ENCODE peak calls at places on chromosome 14, in five cellular contexts. V, C, B, Z and O are unnamed samples.

GRCh38 chr14:52124791-52125661 is 56.2 kb upstream of the NID2 start:
- DNase-seq in B (no peak), Z (peak; percentile 13), V (peak; percentile 16), C (peak; percentile 31), O (no peak)

GRCh38 chr14:102227184-102227964 is 77.6 kb downstream of the MOK start:
- DNase-seq in B (no peak), C (no peak), Z (no peak), V (no peak), O (no peak)

GRCh38 chr14:79011091-79011919 is 841.1 kb downstream of the NRXN3 start:
- DNase-seq in V (peak; percentile 40), Z (peak; percentile 69), B (no peak), C (peak; percentile 39), O (peak; percentile 25)

GRCh38 chr14:101222362-101223090 is 319.0 kb upstream of the RTL1 start:
- DNase-seq in B (no peak), V (no peak), C (no peak), Z (peak; percentile 2), O (no peak)

GRCh38 chr14:86935241-86935640 is 1057.7 kb downstream of the GALC start:
- DNase-seq in V (no peak), Z (no peak), B (no peak), C (no peak), O (no peak)

GRCh38 chr14:69291891-69292586 is 32.1 kb downstream of the GALNT16 start:
- DNase-seq in V (peak; percentile 50), Z (no peak), C (no peak), B (no peak), O (no peak)

GRCh38 chr14:67571275-67571990 is 28.6 kb downstream of the PIGH start:
- DNase-seq in C (peak; percentile 59), V (peak; percentile 81), B (peak; percentile 86), Z (peak; percentile 76), O (no peak)

GRCh38 chr14:50542941-50543418 is 10.6 kb upstream of the MAP4K5 start:
- DNase-seq in Z (peak; percentile 74), B (no peak), V (peak; percentile 69), C (peak; percentile 55), O (no peak)

GRCh38 chr14:73741386-73741875 is 27.2 kb upstream of the PNMA1 start:
- DNase-seq in B (peak; percentile 90), Z (peak; percentile 83), V (peak; percentile 76), C (no peak), O (no peak)

GRCh38 chr14:103385153-103385993 is at the start of gene MARK3:
- DNase-seq in B (peak; percentile 99), C (peak; percentile 96), Z (peak; percentile 99), V (peak; percentile 99), O (peak; percentile 67)